ENCODE peak calls at places on chromosomes 11 and 22, in eight cellular contexts. N is stimulated activated CD8-positive, alpha-beta memory T cell treated with anti-CD3 and anti-CD28 coated beads, Interleukin-12 subunit alpha, Interleukin-12 subunit beta, amount 100 ng/mL, for 1 hour; B is NCI-H2081; O is A549; A is stimulated activated CD4-positive, alpha-beta T cell treated with anti-CD3 and anti-CD28 coated beads, Interleukin-4, amount 100 ng/mL, for 24 hours; T is nucleus accumbens; C is Caki2; F is GDM1. J is an unnamed sample.

GRCh38 chr22:41772645-41773044 is 27.8 kb upstream of the CCDC134 start:
- DNase-seq in B (no peak), O (peak), F (no peak), A (no peak), T (no peak), N (no peak), C (peak), J (peak)

GRCh38 chr11:111120221-111120620 is 125.3 kb upstream of the POU2AF2 start:
- DNase-seq in N (no peak), A (no peak), F (no peak), O (no peak), T (no peak), B (no peak), C (no peak), J (no peak)

GRCh38 chr11:94586546-94586945 is 19.4 kb downstream of the PIWIL4 start:
- DNase-seq in T (no peak), F (no peak), N (no peak), A (no peak), C (no peak), B (no peak), O (no peak), J (no peak)

GRCh38 chr11:132300283-132300682 is 929.9 kb downstream of the NTM start:
- DNase-seq in C (no peak), O (no peak), F (no peak), A (no peak), T (no peak), B (no peak), N (no peak), J (no peak)

GRCh38 chr11:14908214-14908880 is 16.3 kb upstream of the CYP2R1 start:
- DNase-seq in O (peak), F (peak), T (no peak), A (peak), C (peak), B (peak), N (no peak), J (no peak)

GRCh38 chr22:46659059-46659790 is 39.0 kb downstream of the GRAMD4 start:
- DNase-seq in T (no peak), N (no peak), C (no peak), B (no peak), O (no peak), F (no peak), A (no peak), J (no peak)

GRCh38 chr11:65429724-65430405 is 7.3 kb downstream of the NEAT1 start:
- DNase-seq in O (no peak), A (peak), B (no peak), T (no peak), C (peak), F (peak), N (no peak), J (peak)

GRCh38 chr11:128920651-128921050 is 22.0 kb downstream of the TP53AIP1 start:
- DNase-seq in F (no peak), A (no peak), T (no peak), N (no peak), B (no peak), C (no peak), O (no peak), J (no peak)

GRCh38 chr11:2204361-2205213 is 33.0 kb upstream of the TH start:
- DNase-seq in B (no peak), O (no peak), N (no peak), C (no peak), T (no peak), A (no peak), F (no peak), J (no peak)

GRCh38 chr11:91731051-91731450 is 493.6 kb upstream of the FAT3 start:
- DNase-seq in N (no peak), F (no peak), A (no peak), C (no peak), T (no peak), B (no peak), O (no peak), J (no peak)

GRCh38 chr22:32607086-32607485 is 132.5 kb downstream of the FBXO7 start:
- DNase-seq in F (no peak), B (no peak), T (no peak), O (no peak), A (no peak), N (no peak), C (no peak), J (no peak)

J was measured in PC-9.